ENCODE peak calls at places on chromosomes 6 and 20, in four cellular contexts. One of them, this sample, is unnamed.

GRCh38 chr6:50864601-50865000 is 45.9 kb downstream of the TFAP2B start:
- DNase-seq in fibroblast of lung: no peak
- DNase-seq in cardiac fibroblast: no peak
- DNase-seq in lower leg skin: no peak
- DNase-seq in this sample: no peak

GRCh38 chr6:150118642-150119041 is 24.2 kb upstream of the PPP1R14C start:
- DNase-seq in fibroblast of lung: no peak
- DNase-seq in cardiac fibroblast: no peak
- DNase-seq in lower leg skin: peak; percentile 70
- DNase-seq in this sample: no peak

GRCh38 chr20:64101731-64102621 is 5.4 kb downstream of the NPBWR2 start:
- DNase-seq in fibroblast of lung: no peak
- DNase-seq in cardiac fibroblast: no peak
- DNase-seq in lower leg skin: peak; percentile 79
- DNase-seq in this sample: no peak

GRCh38 chr6:111642463-111643158 is 36.9 kb upstream of the TRAF3IP2 start:
- DNase-seq in fibroblast of lung: peak; percentile 84
- DNase-seq in cardiac fibroblast: peak; percentile 86
- DNase-seq in lower leg skin: peak; percentile 86
- DNase-seq in this sample: peak; percentile 80

GRCh38 chr20:32315885-32316284 is 38.4 kb downstream of the KIF3B start:
- DNase-seq in fibroblast of lung: no peak
- DNase-seq in cardiac fibroblast: no peak
- DNase-seq in lower leg skin: peak; percentile 6
- DNase-seq in this sample: no peak

GRCh38 chr6:84074988-84075781 is 41.6 kb downstream of the MRAP2 start:
- DNase-seq in fibroblast of lung: no peak
- DNase-seq in cardiac fibroblast: peak; percentile 28
- DNase-seq in lower leg skin: no peak
- DNase-seq in this sample: no peak

GRCh38 chr6:2793491-2794151 is 28.4 kb downstream of the WRNIP1 start:
- DNase-seq in fibroblast of lung: no peak
- DNase-seq in cardiac fibroblast: no peak
- DNase-seq in lower leg skin: no peak
- DNase-seq in this sample: no peak

GRCh38 chr6:168221000-168221399 is 98.6 kb downstream of the DACT2 start:
- DNase-seq in fibroblast of lung: no peak
- DNase-seq in cardiac fibroblast: no peak
- DNase-seq in lower leg skin: no peak
- DNase-seq in this sample: no peak

GRCh38 chr6:44977406-44977740 is 350.8 kb upstream of the RUNX2 start:
- DNase-seq in fibroblast of lung: no peak
- DNase-seq in cardiac fibroblast: no peak
- DNase-seq in lower leg skin: no peak
- DNase-seq in this sample: no peak

GRCh38 chr20:49909499-49910339 is 5.6 kb downstream of the SPATA2 start:
- DNase-seq in fibroblast of lung: no peak
- DNase-seq in cardiac fibroblast: no peak
- DNase-seq in lower leg skin: no peak
- DNase-seq in this sample: no peak

GRCh38 chr20:46364670-46365482 is 41.5 kb downstream of the ELMO2 start:
- DNase-seq in fibroblast of lung: no peak
- DNase-seq in cardiac fibroblast: no peak
- DNase-seq in lower leg skin: peak; percentile 76
- DNase-seq in this sample: no peak

GRCh38 chr6:85945454-85946185 is 302.9 kb upstream of the SYNCRIP start:
- DNase-seq in fibroblast of lung: no peak
- DNase-seq in cardiac fibroblast: no peak
- DNase-seq in lower leg skin: no peak
- DNase-seq in this sample: no peak

GRCh38 chr6:154751020-154751800 is 18.0 kb downstream of the SCAF8 start:
- DNase-seq in fibroblast of lung: no peak
- DNase-seq in cardiac fibroblast: no peak
- DNase-seq in lower leg skin: no peak
- DNase-seq in this sample: no peak

GRCh38 chr6:130961148-130961547 is 101.9 kb downstream of the EPB41L2 start:
- DNase-seq in fibroblast of lung: no peak
- DNase-seq in cardiac fibroblast: no peak
- DNase-seq in lower leg skin: no peak
- DNase-seq in this sample: no peak

GRCh38 chr6:104789770-104790190 is 69.9 kb downstream of the HACE1 start:
- DNase-seq in fibroblast of lung: peak; percentile 58
- DNase-seq in cardiac fibroblast: peak; percentile 73
- DNase-seq in lower leg skin: no peak
- DNase-seq in this sample: no peak

GRCh38 chr6:2986722-2987196 is 12.9 kb upstream of the NQO2 start:
- DNase-seq in fibroblast of lung: peak; percentile 85
- DNase-seq in cardiac fibroblast: peak; percentile 91
- DNase-seq in lower leg skin: no peak
- DNase-seq in this sample: no peak

GRCh38 chr20:51221791-51222408 is 199.0 kb upstream of the KCNG1 start:
- DNase-seq in fibroblast of lung: peak; percentile 86
- DNase-seq in cardiac fibroblast: peak; percentile 55
- DNase-seq in lower leg skin: peak; percentile 78
- DNase-seq in this sample: no peak

GRCh38 chr20:25294459-25295385 is 46.8 kb downstream of the PYGB start:
- DNase-seq in fibroblast of lung: peak; percentile 60
- DNase-seq in cardiac fibroblast: peak; percentile 49
- DNase-seq in lower leg skin: no peak
- DNase-seq in this sample: no peak

GRCh38 chr6:101066481-101066880 is 185.4 kb upstream of the ASCC3 start:
- DNase-seq in fibroblast of lung: no peak
- DNase-seq in cardiac fibroblast: no peak
- DNase-seq in lower leg skin: no peak
- DNase-seq in this sample: no peak

GRCh38 chr6:148457137-148457842 is 114.7 kb downstream of the SASH1 start:
- DNase-seq in fibroblast of lung: no peak
- DNase-seq in cardiac fibroblast: peak; percentile 26
- DNase-seq in lower leg skin: no peak
- DNase-seq in this sample: no peak

GRCh38 chr6:6915813-6916547 is 191.8 kb upstream of the RREB1 start:
- DNase-seq in fibroblast of lung: peak; percentile 92
- DNase-seq in cardiac fibroblast: peak; percentile 87
- DNase-seq in lower leg skin: no peak
- DNase-seq in this sample: no peak

GRCh38 chr6:30752164-30752927 is 8.0 kb upstream of the IER3 start:
- DNase-seq in fibroblast of lung: peak; percentile 100
- DNase-seq in cardiac fibroblast: peak; percentile 100
- DNase-seq in lower leg skin: peak; percentile 98
- DNase-seq in this sample: peak; percentile 95

GRCh38 chr6:57313009-57313408 is 4.4 kb upstream of the PRIM2 start:
- DNase-seq in fibroblast of lung: no peak
- DNase-seq in cardiac fibroblast: no peak
- DNase-seq in lower leg skin: no peak
- DNase-seq in this sample: no peak

GRCh38 chr6:159529820-159530405 is 163.1 kb downstream of the SOD2 start:
- DNase-seq in fibroblast of lung: no peak
- DNase-seq in cardiac fibroblast: no peak
- DNase-seq in lower leg skin: no peak
- DNase-seq in this sample: no peak

GRCh38 chr20:57593134-57593886 is 26.9 kb downstream of the ZBP1 start:
- DNase-seq in fibroblast of lung: no peak
- DNase-seq in cardiac fibroblast: no peak
- DNase-seq in lower leg skin: no peak
- DNase-seq in this sample: no peak

GRCh38 chr20:10309326-10309725 is 90.7 kb downstream of the SNAP25 start:
- DNase-seq in fibroblast of lung: peak; percentile 98
- DNase-seq in cardiac fibroblast: peak; percentile 90
- DNase-seq in lower leg skin: no peak
- DNase-seq in this sample: no peak

GRCh38 chr6:158789115-158789917 is 29.9 kb downstream of the EZR start:
- DNase-seq in fibroblast of lung: no peak
- DNase-seq in cardiac fibroblast: no peak
- DNase-seq in lower leg skin: peak; percentile 59
- DNase-seq in this sample: no peak

GRCh38 chr20:14959506-14960493 is 622.4 kb upstream of the FLRT3 start:
- DNase-seq in fibroblast of lung: no peak
- DNase-seq in cardiac fibroblast: peak; percentile 39
- DNase-seq in lower leg skin: no peak
- DNase-seq in this sample: no peak

GRCh38 chr6:56144538-56145324 is 102.6 kb downstream of the COL21A1 start:
- DNase-seq in fibroblast of lung: peak; percentile 74
- DNase-seq in cardiac fibroblast: peak; percentile 42
- DNase-seq in lower leg skin: no peak
- DNase-seq in this sample: no peak

GRCh38 chr6:122049341-122049740 is 350.1 kb upstream of the HSF2 start:
- DNase-seq in fibroblast of lung: peak; percentile 42
- DNase-seq in cardiac fibroblast: no peak
- DNase-seq in lower leg skin: no peak
- DNase-seq in this sample: no peak

GRCh38 chr6:38612386-38612965 is 27.3 kb downstream of the BTBD9 start:
- DNase-seq in fibroblast of lung: peak; percentile 72
- DNase-seq in cardiac fibroblast: peak; percentile 70
- DNase-seq in lower leg skin: no peak
- DNase-seq in this sample: no peak

GRCh38 chr6:12403201-12403826 is 113.2 kb downstream of the EDN1 start:
- DNase-seq in fibroblast of lung: peak; percentile 53
- DNase-seq in cardiac fibroblast: peak; percentile 61
- DNase-seq in lower leg skin: no peak
- DNase-seq in this sample: no peak

DNA sequence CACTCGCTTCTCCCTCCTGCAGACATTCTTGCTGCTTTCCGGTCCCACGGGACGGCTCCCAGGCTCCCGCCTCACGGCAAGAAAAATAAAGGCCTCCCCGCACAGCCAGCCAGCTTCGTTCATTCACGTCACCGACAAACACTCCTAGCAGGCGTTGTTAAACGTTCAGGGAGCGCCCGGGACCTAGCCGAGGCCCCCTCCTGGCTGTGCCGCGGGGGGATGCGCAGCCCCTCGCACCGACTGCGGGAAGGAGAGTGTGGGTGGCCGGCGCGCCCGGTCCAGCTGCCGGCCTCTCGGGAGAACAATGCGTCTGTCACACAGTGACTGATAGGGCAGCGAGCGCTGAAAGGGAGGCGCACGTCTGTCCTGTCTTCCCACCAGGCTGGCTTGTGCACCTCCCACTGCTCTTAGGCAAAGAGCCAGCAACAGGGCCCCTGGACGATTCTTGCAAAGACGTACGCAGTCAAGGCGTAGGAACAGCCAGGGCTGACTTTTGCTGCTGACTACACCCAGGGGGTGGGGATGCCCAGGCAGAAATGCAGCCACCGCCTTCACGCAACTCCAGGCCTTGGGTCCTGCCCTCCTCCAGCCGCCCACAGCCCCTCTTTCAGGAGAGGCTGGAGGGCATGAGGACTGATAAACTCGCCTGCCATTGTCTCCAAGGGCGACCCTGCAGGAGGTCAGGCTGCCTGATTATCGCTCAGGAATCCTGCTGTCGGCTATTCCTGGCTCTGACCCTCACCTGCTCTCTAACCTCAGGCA is 61.8 kb upstream of the HDDC2 start:
- DNase-seq in fibroblast of lung: peak; percentile 45
- DNase-seq in cardiac fibroblast: peak; percentile 73
- DNase-seq in lower leg skin: no peak
- DNase-seq in this sample: peak; percentile 12
- TF ChIP-seq CTCF in fibroblast of lung: no peak
- TF ChIP-seq CTCF in cardiac fibroblast: no peak
- TF ChIP-seq CTCF in lower leg skin: no peak
- TF ChIP-seq CTCF in this sample: no peak

DNA sequence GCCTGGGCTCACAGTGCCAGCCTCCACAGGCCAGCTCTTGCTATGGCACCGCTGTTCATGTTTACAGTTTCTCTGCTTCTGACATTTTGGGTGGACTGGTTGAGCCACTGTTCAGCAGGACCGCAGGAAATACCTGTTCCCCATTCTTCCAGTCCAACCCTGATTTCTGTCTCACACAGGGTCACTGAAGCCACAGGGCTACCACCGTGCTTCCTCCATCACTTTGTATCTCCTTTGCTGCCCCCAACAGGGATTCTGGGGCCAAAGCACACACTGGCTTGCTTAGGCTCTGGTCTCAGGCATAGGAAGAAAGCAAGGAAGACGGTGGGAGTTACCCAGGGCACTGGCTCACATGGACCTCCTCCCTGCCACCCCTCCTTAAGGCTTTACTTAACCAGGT is 164.5 kb downstream of the UNC5CL start:
- DNase-seq in fibroblast of lung: no peak
- DNase-seq in cardiac fibroblast: no peak
- DNase-seq in lower leg skin: no peak
- DNase-seq in this sample: no peak
- TF ChIP-seq CTCF in fibroblast of lung: no peak
- TF ChIP-seq CTCF in cardiac fibroblast: no peak
- TF ChIP-seq CTCF in lower leg skin: no peak
- TF ChIP-seq CTCF in this sample: no peak

GRCh38 chr6:107894821-107895396 is 63.1 kb downstream of the SEC63 start:
- DNase-seq in fibroblast of lung: peak; percentile 42
- DNase-seq in cardiac fibroblast: no peak
- DNase-seq in lower leg skin: no peak
- DNase-seq in this sample: no peak
- TF ChIP-seq CTCF in fibroblast of lung: no peak
- TF ChIP-seq CTCF in cardiac fibroblast: no peak
- TF ChIP-seq CTCF in lower leg skin: no peak
- TF ChIP-seq CTCF in this sample: no peak

DNA sequence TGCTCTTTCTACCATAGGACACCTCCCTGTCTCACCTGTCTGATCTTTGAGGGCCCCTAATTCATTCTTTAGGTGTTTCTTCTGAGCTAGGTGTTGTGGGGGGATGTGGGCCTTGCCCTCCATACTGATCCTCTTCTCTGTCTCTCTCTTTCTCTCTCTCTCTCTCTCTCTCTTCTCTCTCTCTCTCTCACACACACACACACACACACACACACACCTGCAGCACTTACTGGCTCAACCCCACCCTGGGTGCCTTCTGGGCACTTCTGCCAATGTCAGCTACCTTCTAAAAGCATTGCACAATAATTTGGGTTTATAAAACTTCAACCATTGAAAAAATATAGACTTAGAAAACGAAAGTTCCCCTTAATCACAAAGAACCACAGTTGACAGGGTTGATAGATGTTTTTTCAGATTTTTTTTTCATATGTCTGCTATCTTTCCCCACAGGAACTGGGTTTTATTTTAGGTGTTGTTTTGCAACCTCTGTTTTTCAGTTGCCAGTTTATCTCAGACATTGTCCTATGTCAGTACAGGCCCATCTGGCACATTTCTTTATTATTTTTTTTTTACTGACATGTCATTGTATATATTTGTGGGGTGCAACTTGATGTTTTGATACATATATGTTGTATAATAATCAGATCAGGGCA is 28.1 kb downstream of the PKIG start:
- DNase-seq in fibroblast of lung: no peak
- DNase-seq in cardiac fibroblast: no peak
- DNase-seq in lower leg skin: peak; percentile 68
- DNase-seq in this sample: no peak
- TF ChIP-seq CTCF in fibroblast of lung: no peak
- TF ChIP-seq CTCF in cardiac fibroblast: no peak
- TF ChIP-seq CTCF in lower leg skin: no peak
- TF ChIP-seq CTCF in this sample: no peak

GRCh38 chr6:143248359-143248758 is 187.7 kb downstream of the AIG1 start:
- DNase-seq in fibroblast of lung: no peak
- DNase-seq in cardiac fibroblast: no peak
- DNase-seq in lower leg skin: no peak
- DNase-seq in this sample: no peak

GRCh38 chr6:143253630-143254029 is 192.9 kb downstream of the AIG1 start:
- DNase-seq in fibroblast of lung: peak; percentile 39
- DNase-seq in cardiac fibroblast: no peak
- DNase-seq in lower leg skin: no peak
- DNase-seq in this sample: no peak

GRCh38 chr6:143252961-143253360 is 192.3 kb downstream of the AIG1 start:
- DNase-seq in fibroblast of lung: no peak
- DNase-seq in cardiac fibroblast: no peak
- DNase-seq in lower leg skin: no peak
- DNase-seq in this sample: no peak

GRCh38 chr6:143247586-143247985 is 186.9 kb downstream of the AIG1 start:
- DNase-seq in fibroblast of lung: no peak
- DNase-seq in cardiac fibroblast: no peak
- DNase-seq in lower leg skin: no peak
- DNase-seq in this sample: no peak

GRCh38 chr6:143251288-143251687 is 190.6 kb downstream of the AIG1 start:
- DNase-seq in fibroblast of lung: no peak
- DNase-seq in cardiac fibroblast: no peak
- DNase-seq in lower leg skin: no peak
- DNase-seq in this sample: no peak
- TF ChIP-seq CTCF in fibroblast of lung: no peak
- TF ChIP-seq CTCF in cardiac fibroblast: no peak
- TF ChIP-seq CTCF in lower leg skin: no peak
- TF ChIP-seq CTCF in this sample: no peak